ENCODE peak calls at places on chromosomes 12 and 14, in ten cellular contexts. M is activated naive CD4-positive, alpha-beta T cell treated with anti-CD3 and anti-CD28 coated beads for 36 hours; D is stimulated activated CD4-positive, alpha-beta T cell treated with anti-CD3 and anti-CD28 coated beads, TNF-alpha, amount 100 ng/mL, for 24 hours; Z is Peyer's patch; U is T-helper 2 cell; V is activated T-helper 1 cell treated with anti-CD3 and anti-CD28 coated beads, Interleukin-2, amount 50 U/mL, for 16 hours; R is memory B cell; B is activated CD4-positive, alpha-beta T cell treated with anti-CD3 and anti-CD28 coated beads for 24 hours; X is NK-92 treated with Interleukin-12 subunit alpha and Interleukin-12 subunit beta, amount 100 ng/mL, for 24 hours; K is left cardiac atrium. S is an unnamed sample.

GRCh38 chr12:127928615-127929014 is 338.4 kb upstream of the TMEM132C start:
- DNase-seq in R (no peak), X (no peak), M (no peak), K (no peak), U (no peak), D (no peak), V (no peak), Z (no peak), B (no peak), S (no peak)

GRCh38 chr12:116366456-116366776 is 88.9 kb upstream of the MED13L start:
- DNase-seq in R (no peak), K (no peak), V (no peak), M (no peak), X (no peak), B (no peak), U (no peak), D (no peak), Z (no peak), S (no peak)

GRCh38 chr12:100720016-100720654 is 74.4 kb upstream of the ANO4 start:
- DNase-seq in M (no peak), B (no peak), X (no peak), R (no peak), Z (no peak), K (no peak), U (no peak), D (no peak), V (no peak), S (no peak)

GRCh38 chr14:61549425-61549824 is 145.9 kb upstream of the HIF1A start:
- DNase-seq in M (no peak), V (no peak), X (no peak), R (no peak), D (no peak), Z (no peak), U (no peak), B (no peak), K (no peak), S (no peak)

GRCh38 chr14:43475762-43476161 is 1031.3 kb downstream of the FSCB start:
- DNase-seq in V (no peak), X (no peak), Z (no peak), K (no peak), B (no peak), R (no peak), U (no peak), D (no peak), M (no peak), S (no peak)

GRCh38 chr12:41514907-41515306 is 326.8 kb downstream of the PDZRN4 start:
- DNase-seq in D (no peak), R (no peak), U (no peak), Z (no peak), M (no peak), X (no peak), B (no peak), V (no peak), K (no peak), S (peak)

GRCh38 chr12:89370850-89371249 is 18.5 kb upstream of the DUSP6 start:
- DNase-seq in M (no peak), B (no peak), R (no peak), V (no peak), D (no peak), U (no peak), X (no peak), K (no peak), Z (no peak), S (no peak)

GRCh38 chr14:86052868-86053267 is 522.9 kb downstream of the FLRT2 start:
- DNase-seq in X (no peak), R (no peak), D (no peak), U (no peak), V (no peak), B (no peak), Z (no peak), M (no peak), K (no peak), S (no peak)

GRCh38 chr12:31482816-31483215 is 108.1 kb downstream of the DENND5B start:
- DNase-seq in M (no peak), B (no peak), V (no peak), R (no peak), D (no peak), X (no peak), Z (no peak), K (no peak), U (no peak), S (no peak)

GRCh38 chr12:116406529-116406928 is 129.0 kb upstream of the MED13L start:
- DNase-seq in X (peak), V (no peak), M (peak), R (no peak), B (no peak), U (no peak), D (no peak), Z (no peak), K (peak), S (peak)

S was measured in GM23338.